ENCODE peak calls at places on chromosomes 11 and 22, in five cellular contexts. R is mesenchymal stem cell, G is H9, J is IMR-90, Q is neuronal stem cell. T is an unnamed sample.

GRCh38 chr11:117186431-117186761 is 7.9 kb downstream of the SIDT2 start:
- DNase-seq in R (no peak), G (no peak), J (no peak), Q (no peak), T (no peak)

GRCh38 chr11:12813371-12814225 is 139.4 kb downstream of the TEAD1 start:
- DNase-seq in R (peak; percentile 86), G (no peak), J (peak; percentile 88), Q (no peak), T (no peak)

GRCh38 chr11:36364551-36364950 is 68.5 kb downstream of the PRR5L start:
- DNase-seq in R (no peak), G (no peak), J (no peak), Q (no peak), T (no peak)

GRCh38 chr22:18970180-18970947 is 34.3 kb upstream of the PRODH start:
- DNase-seq in R (peak; percentile 7), G (peak; percentile 64), J (no peak), Q (peak; percentile 49), T (peak; percentile 88)

GRCh38 chr11:117187007-117187406 is 8.5 kb downstream of the SIDT2 start:
- DNase-seq in R (no peak), G (no peak), J (no peak), Q (no peak), T (no peak)

GRCh38 chr11:269146-269890 is 8.9 kb upstream of the NLRP6 start:
- DNase-seq in R (no peak), G (peak; percentile 10), J (no peak), Q (no peak), T (no peak)

GRCh38 chr11:31913985-31914384 is 102.9 kb upstream of the PAX6 start:
- DNase-seq in R (no peak), G (no peak), J (no peak), Q (no peak), T (no peak)

GRCh38 chr22:28229566-28230483 is 310.8 kb upstream of the PITPNB start:
- DNase-seq in R (peak; percentile 38), G (no peak), J (peak; percentile 62), Q (no peak), T (no peak)

GRCh38 chr11:66100272-66101037 is 30.4 kb downstream of the PACS1 start:
- DNase-seq in R (no peak), G (no peak), J (no peak), Q (no peak), T (no peak)

GRCh38 chr11:23725752-23726151 is 771.1 kb upstream of the LUZP2 start:
- DNase-seq in R (no peak), G (no peak), J (no peak), Q (no peak), T (no peak)

GRCh38 chr22:49502126-49502826 is 325.4 kb downstream of the BRD1 start:
- DNase-seq in R (peak; percentile 26), G (no peak), J (no peak), Q (no peak), T (no peak)

GRCh38 chr22:24207264-24208011 is 26.2 kb downstream of the SUSD2 start:
- DNase-seq in R (peak; percentile 43), G (no peak), J (no peak), Q (no peak), T (no peak)

GRCh38 chr11:67545280-67545679 is 22.0 kb upstream of the CABP2 start:
- DNase-seq in R (no peak), G (peak; percentile 79), J (no peak), Q (no peak), T (no peak)

GRCh38 chr11:88332851-88333250 is 4.7 kb downstream of the CTSC start:
- DNase-seq in R (no peak), G (no peak), J (no peak), Q (no peak), T (no peak)

GRCh38 chr22:48720662-48721393 is 1106.8 kb downstream of the BRD1 start:
- DNase-seq in R (no peak), G (no peak), J (no peak), Q (no peak), T (no peak)

GRCh38 chr11:67435727-67436458 is 1.6 kb downstream of the PTPRCAP start:
- DNase-seq in R (no peak), G (no peak), J (no peak), Q (no peak), T (no peak)

GRCh38 chr11:122706689-122707088 is 51.2 kb downstream of the UBASH3B start:
- DNase-seq in R (peak; percentile 69), G (no peak), J (peak; percentile 87), Q (no peak), T (no peak)

GRCh38 chr22:27798526-27799333 is 2.8 kb downstream of the MN1 start:
- DNase-seq in R (peak; percentile 55), G (peak; percentile 57), J (no peak), Q (no peak), T (no peak)

GRCh38 chr22:46459347-46460065 is 77.9 kb downstream of the CELSR1 start:
- DNase-seq in R (no peak), G (no peak), J (no peak), Q (no peak), T (no peak)

GRCh38 chr11:75055511-75055910 is 41.2 kb downstream of the OR2AT4 start:
- DNase-seq in R (peak; percentile 79), G (no peak), J (peak; percentile 34), Q (no peak), T (no peak)

GRCh38 chr22:36244522-36245391 is 5.4 kb upstream of the APOL2 start:
- DNase-seq in R (no peak), G (peak; percentile 1), J (peak; percentile 52), Q (no peak), T (no peak)

GRCh38 chr22:24510694-24511625 is 15.8 kb downstream of the UPB1 start:
- DNase-seq in R (peak; percentile 92), G (no peak), J (peak; percentile 68), Q (no peak), T (no peak)

GRCh38 chr22:38461057-38461413 is 6.0 kb upstream of the KCNJ4 start:
- DNase-seq in R (no peak), G (no peak), J (no peak), Q (no peak), T (no peak)

GRCh38 chr11:129557421-129557820 is 181.8 kb downstream of the BARX2 start:
- DNase-seq in R (no peak), G (no peak), J (no peak), Q (no peak), T (no peak)

GRCh38 chr11:68983816-68984215 is 3.0 kb upstream of the MRGPRD start:
- DNase-seq in R (no peak), G (no peak), J (no peak), Q (no peak), T (no peak)

GRCh38 chr11:123547180-123547579 is 107.2 kb downstream of the SCN3B start:
- DNase-seq in R (no peak), G (no peak), J (no peak), Q (no peak), T (no peak)

GRCh38 chr11:128302425-128303186 is 284.8 kb downstream of the ETS1 start:
- DNase-seq in R (no peak), G (no peak), J (no peak), Q (no peak), T (no peak)

GRCh38 chr11:133901316-133901715 is 55.5 kb downstream of the IGSF9B start:
- DNase-seq in R (no peak), G (no peak), J (no peak), Q (no peak), T (no peak)

GRCh38 chr11:41943671-41944070 is 484.2 kb upstream of the LRRC4C start:
- DNase-seq in R (no peak), G (no peak), J (no peak), Q (no peak), T (no peak)

GRCh38 chr22:40728731-40729189 is 49.5 kb downstream of the MCHR1 start:
- DNase-seq in R (peak; percentile 86), G (no peak), J (no peak), Q (no peak), T (no peak)

GRCh38 chr11:46918087-46918751 is at the start of gene LRP4:
- DNase-seq in R (peak; percentile 57), G (peak; percentile 65), J (no peak), Q (no peak), T (no peak)

GRCh38 chr11:101176381-101176780 is 46.8 kb upstream of the PGR start:
- DNase-seq in R (no peak), G (no peak), J (no peak), Q (no peak), T (no peak)

GRCh38 chr11:33970984-33971466 is 79.1 kb upstream of the LMO2 start:
- DNase-seq in R (peak; percentile 61), G (peak; percentile 51), J (peak; percentile 50), Q (peak; percentile 47), T (no peak)

GRCh38 chr11:72075109-72075508 is 5.2 kb downstream of the NUMA1 start:
- DNase-seq in R (peak; percentile 50), G (peak; percentile 43), J (no peak), Q (no peak), T (no peak)
- H4K91ac ChIP-seq in R (peak overlapping the region; percentile 59), G (no peak overlapping the region), J (no peak overlapping the region), Q (no peak overlapping the region), T (no peak overlapping the region)

GRCh38 chr11:6598555-6598954 is 4.9 kb downstream of the RRP8 start:
- DNase-seq in R (no peak), G (no peak), J (no peak), Q (no peak), T (no peak)
- H4K91ac ChIP-seq in R (no peak overlapping the region), G (no peak overlapping the region), J (no peak overlapping the region), Q (no peak overlapping the region), T (no peak overlapping the region)

DNA sequence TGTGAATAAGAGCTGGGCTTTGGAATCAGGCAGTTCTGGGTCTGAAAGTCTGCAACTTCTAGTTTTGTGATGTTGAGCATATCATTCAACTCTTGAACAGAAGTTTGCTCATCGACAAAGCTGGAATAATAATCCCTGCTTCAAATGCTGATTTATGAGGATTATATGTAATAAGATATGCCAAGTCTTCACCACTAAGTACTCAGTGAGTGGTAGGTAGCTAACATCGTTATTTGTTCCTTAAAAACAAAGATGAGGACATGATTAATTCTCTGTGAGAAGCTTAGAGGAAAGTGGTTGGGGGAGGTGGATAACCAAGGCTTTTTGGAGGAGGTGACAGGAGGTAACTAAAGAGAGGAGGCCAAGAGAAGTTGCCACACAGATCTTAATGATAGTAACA is 96.5 kb downstream of the ME3 start:
- DNase-seq in R (no peak), G (no peak), J (no peak), Q (no peak), T (no peak)
- H4K91ac ChIP-seq in R (no peak overlapping the region), G (no peak overlapping the region), J (no peak overlapping the region), Q (no peak overlapping the region), T (no peak overlapping the region)

DNA sequence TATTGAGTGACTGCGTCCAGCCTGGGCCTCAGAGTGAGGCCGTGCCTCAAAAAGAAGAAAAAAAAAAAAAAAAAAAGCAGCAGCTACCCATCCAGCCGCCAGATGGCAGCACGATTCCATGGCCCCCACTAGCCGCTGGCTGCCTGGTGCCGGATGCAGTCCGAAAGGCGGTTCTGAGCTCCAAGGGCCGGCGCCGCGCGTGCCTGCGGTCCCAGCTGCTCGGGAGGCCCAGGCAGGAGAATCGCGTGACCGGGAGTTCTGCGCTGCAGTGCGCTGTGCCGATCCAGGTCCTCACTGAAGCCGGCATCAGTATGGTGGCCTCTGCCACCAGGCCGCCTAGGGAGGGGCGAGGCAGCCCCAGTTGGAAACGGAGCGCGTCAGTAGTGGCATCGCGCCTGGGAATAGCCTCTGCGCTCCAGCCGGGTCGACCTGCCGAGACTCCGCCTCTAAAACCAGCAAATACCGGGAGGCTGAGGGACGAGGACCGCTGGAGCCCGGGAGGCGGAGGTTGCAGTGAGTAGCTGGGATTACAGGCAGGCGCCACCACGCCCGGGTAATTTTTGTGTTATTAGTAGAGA is 19.3 kb downstream of the SCARF2 start:
- DNase-seq in R (peak; percentile 90), G (peak; percentile 84), J (peak; percentile 80), Q (peak; percentile 71), T (peak; percentile 87)
- H4K91ac ChIP-seq in R (no peak overlapping the region), G (no peak overlapping the region), J (no peak overlapping the region), Q (no peak overlapping the region), T (no peak overlapping the region)